ENCODE peak calls at places on chromosomes 6 and 20, in four cellular contexts. B, E, O and U are unnamed samples.

GRCh38 chr6:17705428-17705777 is 1.3 kb downstream of the NUP153 start:
- DNase-seq in B (peak), E (no peak), O (peak), U (peak)

GRCh38 chr20:43988867-43989266 is 74.2 kb downstream of the TOX2 start:
- DNase-seq in B (no peak), E (no peak), O (no peak), U (no peak)

GRCh38 chr20:48719598-48720255 is 108.1 kb downstream of the PREX1 start:
- DNase-seq in B (no peak), E (no peak), O (no peak), U (peak)

GRCh38 chr6:1525364-1526038 is 84.2 kb upstream of the FOXC1 start:
- DNase-seq in B (no peak), E (no peak), O (no peak), U (no peak)

GRCh38 chr20:51121901-51122412 is 99.0 kb upstream of the KCNG1 start:
- DNase-seq in B (no peak), E (no peak), O (no peak), U (no peak)

GRCh38 chr6:105835373-105835772 is 250.8 kb upstream of the PRDM1 start:
- DNase-seq in B (no peak), E (peak), O (no peak), U (no peak)

GRCh38 chr6:42714098-42714761 is 8.2 kb downstream of the PRPH2 start:
- DNase-seq in B (no peak), E (no peak), O (no peak), U (no peak)

GRCh38 chr20:57500235-57500634 is 24.7 kb downstream of the CTCFL start:
- DNase-seq in B (no peak), E (no peak), O (no peak), U (no peak)

GRCh38 chr6:140271759-140272377 is 897.4 kb upstream of the CITED2 start:
- DNase-seq in B (no peak), E (no peak), O (no peak), U (no peak)

GRCh38 chr20:47973519-47974233 is 188.4 kb upstream of the SULF2 start:
- DNase-seq in B (no peak), E (peak), O (no peak), U (no peak)

GRCh38 chr20:31849306-31849930 is 4.0 kb upstream of the FOXS1 start:
- DNase-seq in B (no peak), E (peak), O (no peak), U (peak)

GRCh38 chr20:23455641-23456040 is 3.0 kb upstream of the CST11 start:
- DNase-seq in B (no peak), E (no peak), O (no peak), U (no peak)

GRCh38 chr6:30463651-30464618 is 25.4 kb upstream of the HLA-E start:
- DNase-seq in B (peak), E (peak), O (peak), U (no peak)

GRCh38 chr20:43046946-43047345 is 142.8 kb downstream of the PTPRT start:
- DNase-seq in B (no peak), E (no peak), O (no peak), U (no peak)

GRCh38 chr6:57256541-57256940 is 34.4 kb upstream of the RAB23 start:
- DNase-seq in B (no peak), E (no peak), O (no peak), U (no peak)

GRCh38 chr6:130993292-130993765 is 69.7 kb downstream of the EPB41L2 start:
- DNase-seq in B (no peak), E (peak), O (no peak), U (peak)

GRCh38 chr6:22886881-22887581 is 317.7 kb downstream of the HDGFL1 start:
- DNase-seq in B (no peak), E (no peak), O (no peak), U (no peak)

GRCh38 chr6:41181566-41181965 is 18.6 kb upstream of the TREM2 start:
- DNase-seq in B (no peak), E (no peak), O (no peak), U (no peak)

GRCh38 chr6:5707646-5708045 is 299.1 kb downstream of the NRN1 start:
- DNase-seq in B (no peak), E (no peak), O (no peak), U (no peak)

GRCh38 chr6:15365273-15365687 is 119.4 kb downstream of the JARID2 start:
- DNase-seq in B (peak), E (peak), O (peak), U (peak)

GRCh38 chr20:6575912-6576391 is 191.5 kb upstream of the BMP2 start:
- DNase-seq in B (no peak), E (no peak), O (no peak), U (no peak)

GRCh38 chr6:110101885-110102284 is 77.6 kb downstream of the WASF1 start:
- DNase-seq in B (no peak), E (peak), O (no peak), U (no peak)

GRCh38 chr6:159985296-159985940 is 16.5 kb downstream of the IGF2R start:
- DNase-seq in B (no peak), E (no peak), O (no peak), U (no peak)

GRCh38 chr6:30985490-30985889 is 2.0 kb downstream of the MUC21 start:
- DNase-seq in B (no peak), E (no peak), O (no peak), U (no peak)

GRCh38 chr20:57579898-57580447 is 19.1 kb downstream of the PCK1 start:
- DNase-seq in B (no peak), E (no peak), O (no peak), U (no peak)

GRCh38 chr20:35284992-35285805 is 627 bp upstream of the EIF6 start:
- DNase-seq in B (no peak), E (no peak), O (no peak), U (no peak)

GRCh38 chr20:35287509-35288324 is 3.1 kb upstream of the EIF6 start:
- DNase-seq in B (no peak), E (no peak), O (no peak), U (no peak)

GRCh38 chr20:35285806-35286076 is 1.2 kb upstream of the EIF6 start:
- DNase-seq in B (no peak), E (no peak), O (no peak), U (no peak)

GRCh38 chr20:35286899-35287508 is 2.4 kb upstream of the EIF6 start:
- DNase-seq in B (no peak), E (no peak), O (no peak), U (no peak)

GRCh38 chr20:35286077-35286898 is 1.7 kb upstream of the EIF6 start:
- DNase-seq in B (no peak), E (no peak), O (no peak), U (no peak)
- H3K27ac ChIP-seq in B (no peak), E (no peak), O (no peak), U (no peak)

GRCh38 chr20:38880952-38881735 is 45.1 kb upstream of the FAM83D start:
- DNase-seq in B (no peak), E (no peak), O (no peak), U (no peak)
- H3K27ac ChIP-seq in B (no peak), E (no peak), O (no peak), U (no peak)

DNA sequence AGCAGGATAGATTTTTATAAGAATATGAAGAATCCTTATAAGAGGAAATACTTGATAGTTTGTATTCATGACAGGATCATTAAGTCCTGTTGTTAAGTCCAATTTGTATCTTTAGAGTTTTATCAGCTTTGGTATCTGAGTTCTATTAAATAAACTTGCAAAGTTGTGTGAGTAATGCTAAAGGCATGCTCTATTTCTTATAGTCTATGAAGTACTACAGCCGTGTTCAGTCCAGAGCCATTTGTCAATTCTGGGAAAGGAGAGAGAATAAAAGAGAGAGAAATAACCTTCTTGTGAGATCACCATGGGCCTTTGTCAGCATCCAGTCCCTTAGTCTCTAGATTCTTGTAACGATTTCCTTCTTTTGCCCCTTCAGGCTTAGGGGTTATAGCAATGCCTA is 181.2 kb upstream of the POU3F2 start:
- DNase-seq in B (no peak), E (no peak), O (no peak), U (no peak)
- H3K27ac ChIP-seq in B (no peak), E (no peak), O (no peak), U (no peak)

GRCh38 chr6:87722831-87723726 is 21.0 kb upstream of the AKIRIN2 start:
- DNase-seq in B (peak), E (peak), O (peak), U (no peak)

GRCh38 chr6:87716928-87717655 is 15.1 kb upstream of the AKIRIN2 start:
- DNase-seq in B (no peak), E (no peak), O (no peak), U (no peak)

GRCh38 chr6:87714093-87714809 is 12.2 kb upstream of the AKIRIN2 start:
- DNase-seq in B (no peak), E (no peak), O (no peak), U (no peak)

GRCh38 chr6:87721311-87721710 is 19.3 kb upstream of the AKIRIN2 start:
- DNase-seq in B (no peak), E (no peak), O (no peak), U (no peak)

GRCh38 chr6:87718662-87719433 is 16.8 kb upstream of the AKIRIN2 start:
- DNase-seq in B (no peak), E (no peak), O (no peak), U (no peak)
- H3K27ac ChIP-seq in B (no peak), E (no peak), O (no peak), U (no peak)

GRCh38 chr6:78483546-78483945 is 383.8 kb upstream of the IRAK1BP1 start:
- DNase-seq in B (no peak), E (no peak), O (no peak), U (no peak)
- H3K27ac ChIP-seq in B (no peak), E (no peak), O (no peak), U (no peak)

GRCh38 chr6:99013145-99013544 is 65.4 kb upstream of the FBXL4 start:
- DNase-seq in B (no peak), E (no peak), O (no peak), U (no peak)
- H3K27ac ChIP-seq in B (no peak), E (no peak), O (no peak), U (no peak)